ENCODE peak calls at places on chromosomes 13 and 19, in five cellular contexts. N is HepG2, X is testis, W is IMR-90, T is thoracic aorta. U is an unnamed sample.
A peak's percentile ranks its signal among the peaks of the same experiment; 100 is the strongest.

GRCh38 chr13:100298116-100298681 is 209.3 kb downstream of the PCCA start:
- DNase-seq in X (no peak), W (no peak), T (no peak), N (no peak), U (no peak)

GRCh38 chr19:18499055-18499775 is 22.7 kb downstream of the ELL start:
- DNase-seq in X (no peak), W (no peak), N (no peak), T (no peak), U (no peak)

GRCh38 chr13:112941349-112941748 is 27.7 kb upstream of the MCF2L start:
- DNase-seq in W (no peak), T (no peak), N (no peak), X (no peak), U (no peak)

GRCh38 chr19:12202250-12202649 is 39.4 kb downstream of the ZNF136 start:
- DNase-seq in T (no peak), N (peak; percentile 56), W (no peak), X (peak; percentile 44), U (no peak)

GRCh38 chr13:64505511-64505910 is 2724.6 kb downstream of the PCDH9 start:
- DNase-seq in X (no peak), N (no peak), T (no peak), W (peak; percentile 80), U (no peak)

GRCh38 chr13:84431646-84432045 is 549.4 kb upstream of the SLITRK1 start:
- DNase-seq in T (no peak), N (no peak), X (no peak), W (peak; percentile 66), U (no peak)

GRCh38 chr13:39596685-39597084 is 6.3 kb downstream of the LHFPL6 start:
- DNase-seq in W (no peak), T (no peak), X (no peak), N (no peak), U (no peak)

GRCh38 chr19:6063576-6063961 is 46.7 kb downstream of the RFX2 start:
- DNase-seq in X (peak; percentile 7), N (no peak), T (no peak), W (no peak), U (no peak)

DNA sequence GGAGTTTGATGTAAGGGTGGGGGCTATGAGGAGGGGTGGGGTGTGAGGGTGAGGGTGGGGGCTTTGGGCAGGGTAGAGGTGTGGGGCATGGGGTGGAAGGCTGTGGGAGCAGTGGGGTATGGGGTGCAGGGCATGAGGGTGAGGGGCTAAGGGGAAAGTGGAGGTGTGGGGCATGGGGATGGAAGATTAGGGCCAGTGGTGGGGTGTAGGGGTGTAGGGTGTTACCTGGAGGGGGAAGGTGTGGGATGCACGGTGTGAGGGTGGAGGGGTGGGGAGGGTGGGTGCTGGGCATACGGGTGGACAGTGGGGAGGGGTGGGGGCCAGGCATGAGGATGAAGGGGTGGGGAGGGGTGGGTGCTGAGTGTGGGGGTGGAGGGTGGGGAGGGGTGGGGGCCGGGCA is 22.9 kb upstream of the RASA3 start:
- DNase-seq in W (no peak), N (no peak), T (no peak), X (no peak), U (no peak)
- H3K4me1 ChIP-seq in W (no peaks in the 10 kb centered on the region), N (no peaks in the 10 kb centered on the region), T (no peaks in the 10 kb centered on the region), X (no peaks in the 10 kb centered on the region), U (no peaks in the 10 kb centered on the region)

GRCh38 chr19:29565171-29565570 is 39.4 kb downstream of the VSTM2B start:
- DNase-seq in X (no peak), N (no peak), T (no peak), W (no peak), U (no peak)

GRCh38 chr19:29569038-29569911 is 36.8 kb upstream of the POP4 start:
- DNase-seq in T (no peak), W (no peak), X (no peak), N (no peak), U (no peak)

GRCh38 chr19:29568036-29568788 is 37.9 kb upstream of the POP4 start:
- DNase-seq in N (no peak), T (no peak), X (no peak), W (no peak), U (no peak)

GRCh38 chr19:29566496-29567054 is 39.5 kb upstream of the POP4 start:
- DNase-seq in X (no peak), T (no peak), W (no peak), N (no peak), U (no peak)

DNA sequence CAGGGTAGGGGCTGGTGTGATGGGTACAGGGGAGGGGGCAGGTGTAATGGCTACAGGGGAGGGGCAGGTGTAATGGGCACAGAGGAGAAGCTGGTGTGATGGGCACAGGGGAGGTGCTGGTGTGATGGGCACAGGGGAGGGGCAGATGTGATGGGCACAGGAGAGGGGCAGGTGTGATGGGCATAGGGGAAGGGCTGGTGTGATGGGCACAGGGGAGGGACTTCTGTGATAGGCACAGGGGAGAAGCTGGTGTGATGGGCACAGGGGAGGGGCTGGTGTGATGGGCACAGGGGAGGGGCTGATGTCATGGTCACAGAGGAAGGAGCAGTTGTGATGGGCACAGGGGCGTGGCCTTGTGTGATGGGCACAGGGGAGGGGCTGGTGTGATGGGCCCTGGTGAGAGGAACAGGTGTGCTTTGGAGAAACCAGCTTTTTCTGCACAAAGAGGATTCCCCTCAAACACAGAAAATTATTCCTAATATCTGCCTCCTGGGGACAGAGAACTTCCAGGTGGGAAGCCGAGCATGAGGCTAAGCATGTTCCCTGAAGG is 38.6 kb upstream of the POP4 start:
- DNase-seq in W (no peak), T (no peak), N (no peak), X (no peak), U (no peak)
- H3K4me3 ChIP-seq in W (no peak overlapping the region), T (no peak overlapping the region), N (no peak overlapping the region), X (no peak overlapping the region), U (no peak overlapping the region)

GRCh38 chr13:102830646-102831045 is 15.2 kb upstream of the ERCC5 start:
- DNase-seq in T (no peak), W (no peak), N (peak; percentile 73), X (no peak), U (no peak)

GRCh38 chr13:102825400-102825799 is 20.4 kb upstream of the ERCC5 start:
- DNase-seq in N (no peak), W (no peak), T (no peak), X (no peak), U (no peak)

GRCh38 chr13:102825921-102826706 is 19.7 kb upstream of the ERCC5 start:
- DNase-seq in T (no peak), X (no peak), W (peak; percentile 93), N (no peak), U (no peak)
- H3K4me1 ChIP-seq in T (no peaks in the 10 kb centered on the region), X (no peaks in the 10 kb centered on the region), W (peaks cover 5% of the 10 kb centered on the region), N (peaks cover 12% of the 10 kb centered on the region), U (no peaks in the 10 kb centered on the region)

DNA sequence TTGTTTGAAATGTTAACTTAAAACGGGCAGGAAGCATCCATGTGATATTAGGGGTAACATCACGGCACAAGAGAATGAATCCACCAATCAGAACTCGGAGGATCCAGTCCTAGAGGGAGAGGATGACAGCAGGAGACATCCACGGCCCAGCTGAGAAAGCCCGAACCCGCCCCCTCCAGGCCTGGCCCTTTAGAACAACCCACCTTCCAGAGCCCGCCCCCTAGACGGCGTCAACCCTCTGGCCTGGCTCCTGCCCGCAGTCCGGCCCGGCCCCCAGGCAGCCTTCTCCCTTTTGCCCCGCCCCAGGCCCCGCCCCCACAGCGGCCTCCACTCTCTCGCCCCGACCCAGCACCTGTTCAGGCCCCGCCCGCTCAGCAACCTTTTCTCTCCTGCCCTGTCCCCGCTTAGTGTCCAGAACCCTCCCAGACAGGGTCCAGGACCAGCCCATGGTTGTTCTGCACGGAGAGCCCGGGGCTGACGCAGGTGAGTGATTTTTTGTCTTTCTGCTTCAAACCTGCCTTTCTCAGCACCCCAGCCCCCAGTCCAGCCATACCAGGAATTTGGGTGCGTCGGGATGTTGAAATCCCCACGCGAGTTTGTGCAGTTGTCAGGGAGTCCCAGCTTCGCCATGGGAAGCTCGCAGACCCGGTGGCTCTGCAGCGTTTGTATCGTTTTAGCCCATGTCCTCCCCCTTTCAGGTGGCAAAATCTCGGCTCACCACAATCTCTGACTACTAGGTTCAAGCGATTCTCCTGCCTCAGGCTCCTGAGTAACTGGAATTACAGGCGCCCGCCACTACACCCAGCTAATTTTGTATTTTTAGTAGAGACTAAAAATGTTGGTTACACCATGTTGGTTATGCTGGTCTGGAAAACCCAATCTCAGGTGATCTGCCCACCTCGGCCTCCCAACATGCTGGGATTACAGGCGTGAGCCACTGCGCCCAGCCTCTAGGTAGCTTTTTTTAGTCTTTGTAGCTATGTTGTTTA is 16.1 kb downstream of the ZNF816 start:
- DNase-seq in N (no peak), T (no peak), W (peak; percentile 5), X (peak; percentile 54), U (no peak)
- H3K4me3 ChIP-seq in N (no peak overlapping the region), T (no peak overlapping the region), W (no peak overlapping the region), X (no peak overlapping the region), U (no peak overlapping the region)

GRCh38 chr19:54299515-54299914 is 13.5 kb downstream of the LILRA5 start:
- DNase-seq in W (no peak), T (no peak), N (no peak), X (no peak), U (no peak)

GRCh38 chr19:54299126-54299498 is 13.9 kb downstream of the LILRA5 start:
- DNase-seq in W (no peak), T (no peak), X (no peak), N (no peak), U (no peak)

GRCh38 chr19:54305141-54305540 is 7.8 kb downstream of the LILRA5 start:
- DNase-seq in N (no peak), X (no peak), T (no peak), W (no peak), U (no peak)

GRCh38 chr19:54298357-54299125 is 14.4 kb downstream of the LILRA5 start:
- DNase-seq in W (no peak), X (no peak), N (no peak), T (no peak), U (no peak)

GRCh38 chr19:54302252-54302651 is 10.7 kb downstream of the LILRA5 start:
- DNase-seq in W (no peak), X (no peak), T (no peak), N (no peak), U (no peak)
- H3K4me1 ChIP-seq in W (no peaks in the 10 kb centered on the region), X (no peaks in the 10 kb centered on the region), T (no peaks in the 10 kb centered on the region), N (no peaks in the 10 kb centered on the region), U (no peaks in the 10 kb centered on the region)

DNA sequence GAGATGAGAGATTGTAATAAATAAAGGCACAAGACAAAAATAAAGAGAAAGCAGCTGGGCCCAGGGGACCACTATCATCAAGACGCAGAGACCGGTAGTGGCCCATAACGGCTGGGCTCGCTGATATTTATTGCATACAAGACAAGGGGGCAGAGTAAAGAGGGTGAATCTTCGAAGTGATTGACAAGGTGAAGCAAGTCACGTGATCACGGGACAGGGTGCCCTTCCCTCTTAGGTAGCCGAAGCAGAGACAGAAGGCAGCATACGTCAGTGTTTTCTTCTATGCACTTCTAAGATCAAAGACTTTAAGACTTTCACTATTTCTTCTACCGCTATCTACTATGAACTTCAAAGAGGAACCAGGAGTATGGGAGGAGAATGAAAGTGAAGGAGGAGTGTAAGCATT is 4.6 kb upstream of the PRKCG start:
- DNase-seq in N (no peak), T (no peak), W (no peak), X (no peak), U (no peak)
- H3K4me3 ChIP-seq in N (no peak overlapping the region), T (no peak overlapping the region), W (no peak overlapping the region), X (no peak overlapping the region), U (no peak overlapping the region)

DNA sequence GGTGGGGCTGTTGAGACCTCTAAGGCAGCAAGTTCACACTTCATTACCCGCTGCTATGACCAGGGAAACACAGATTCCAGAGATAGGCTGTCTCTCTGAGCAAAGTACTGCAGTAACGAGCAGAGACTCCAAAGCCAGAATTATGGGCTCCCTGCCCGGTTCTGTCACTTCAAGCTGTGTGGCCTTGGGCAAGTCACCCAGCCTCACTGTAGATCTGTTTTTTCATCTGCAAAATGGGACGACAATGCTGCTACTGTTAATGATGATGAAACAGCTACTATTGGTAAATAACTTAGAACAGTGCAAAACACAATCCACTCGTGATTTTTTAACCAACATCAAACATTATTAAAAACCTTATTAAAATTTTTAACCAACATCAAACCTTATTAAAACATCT is 184.0 kb downstream of the USP12 start:
- DNase-seq in X (peak; percentile 41), T (no peak), W (no peak), N (no peak), U (no peak)
- H3K4me1 ChIP-seq in X (peaks cover 19% of the 10 kb centered on the region), T (peaks cover 20% of the 10 kb centered on the region), W (peaks cover 22% of the 10 kb centered on the region), N (peaks cover 96% of the 10 kb centered on the region), U (no peaks in the 10 kb centered on the region)